ENCODE peak calls at places on chromosomes 4 and X, in four cellular contexts. M is hippocampal formation, J is head of caudate nucleus, F is lower lobe of right lung. P is an unnamed sample.

GRCh38 chr4:13921805-13922204 is 294.3 kb upstream of the BOD1L1 start:
- DNase-seq in M (no peak), F (no peak), J (no peak), P (peak; percentile 69)

GRCh38 chr4:25908491-25908901 is 5.5 kb upstream of the SMIM20 start:
- DNase-seq in J (peak; percentile 13), M (no peak), F (no peak), P (peak; percentile 99)

GRCh38 chr4:77734928-77735327 is 84.2 kb downstream of the CNOT6L start:
- DNase-seq in M (no peak), J (no peak), F (no peak), P (peak; percentile 79)

GRCh38 chr4:133151681-133152329 is 2.7 kb downstream of the PCDH10 start:
- DNase-seq in M (no peak), J (peak; percentile 82), F (no peak), P (no peak)

GRCh38 chr4:154082760-154083530 is 294.1 kb upstream of the SFRP2 start:
- DNase-seq in M (no peak), F (no peak), J (no peak), P (no peak)

GRCh38 chr4:8278421-8279287 is 9.1 kb downstream of the HTRA3 start:
- DNase-seq in M (no peak), F (no peak), J (no peak), P (peak; percentile 93)

GRCh38 chr4:109977854-109978501 is 65.3 kb downstream of the EGF start:
- DNase-seq in M (no peak), F (no peak), J (no peak), P (peak; percentile 60)

GRCh38 chrX:19514791-19515614 is at the start of gene MAP3K15:
- DNase-seq in J (no peak), F (peak; percentile 59), M (no peak), P (no peak)

GRCh38 chr4:154559141-154559841 is 3.5 kb upstream of the FGB start:
- DNase-seq in F (no peak), M (peak; percentile 2), J (peak; percentile 14), P (peak; percentile 65)

GRCh38 chr4:143240920-143241319 is 56.2 kb downstream of the USP38 start:
- DNase-seq in J (no peak), F (no peak), M (no peak), P (peak; percentile 22)

P was measured in IMR-90.